ENCODE peak calls at places on chromosome 20, in nine cellular contexts. E is HepG2, F is ovary, S is transverse colon, X is sigmoid colon, Y is stomach, M is upper lobe of left lung, A is A549, T is K562. N is an unnamed sample.

GRCh38 chr20:38032585-38033329 is 499 bp downstream of the TTI1 start:
- DNase-seq in E (peak), F (no peak), S (no peak), X (no peak), Y (no peak), M (peak), A (no peak), T (no peak), N (no peak)

GRCh38 chr20:60214901-60215522 is 256.8 kb downstream of the CDH26 start:
- DNase-seq in E (no peak), F (no peak), S (no peak), X (no peak), Y (no peak), M (no peak), A (no peak), T (no peak), N (no peak)

GRCh38 chr20:7806831-7807230 is 133.4 kb downstream of the HAO1 start:
- DNase-seq in E (no peak), F (no peak), S (no peak), X (no peak), Y (no peak), M (no peak), A (no peak), T (no peak), N (no peak)

GRCh38 chr20:8722277-8722928 is 346.5 kb upstream of the PLCB4 start:
- DNase-seq in E (peak), F (no peak), S (peak), X (no peak), Y (no peak), M (no peak), A (peak), T (peak), N (no peak)

GRCh38 chr20:44098657-44099056 is 88.3 kb downstream of the JPH2 start:
- DNase-seq in E (no peak), F (no peak), S (no peak), X (peak), Y (no peak), M (no peak), A (no peak), T (no peak), N (no peak)

GRCh38 chr20:49344975-49345374 is 67.1 kb upstream of the ZNFX1 start:
- DNase-seq in E (no peak), F (peak), S (peak), X (peak), Y (no peak), M (no peak), A (peak), T (no peak), N (peak)

GRCh38 chr20:10157539-10157938 is 61.1 kb upstream of the SNAP25 start:
- DNase-seq in E (no peak), F (no peak), S (no peak), X (no peak), Y (no peak), M (no peak), A (no peak), T (no peak), N (no peak)

GRCh38 chr20:23459431-23460112 is 6.9 kb upstream of the CST11 start:
- DNase-seq in E (no peak), F (no peak), S (no peak), X (no peak), Y (no peak), M (no peak), A (no peak), T (no peak), N (no peak)

GRCh38 chr20:10665791-10666190 is 8.0 kb downstream of the JAG1 start:
- DNase-seq in E (no peak), F (no peak), S (no peak), X (peak), Y (no peak), M (no peak), A (no peak), T (no peak), N (peak)

GRCh38 chr20:61759286-61760065 is 306.2 kb downstream of the TAF4 start:
- DNase-seq in E (no peak), F (no peak), S (no peak), X (peak), Y (no peak), M (no peak), A (no peak), T (no peak), N (no peak)

GRCh38 chr20:36775196-36775595 is 1.6 kb upstream of the DSN1 start:
- DNase-seq in E (no peak), F (no peak), S (no peak), X (no peak), Y (no peak), M (no peak), A (no peak), T (no peak), N (peak)

GRCh38 chr20:35013421-35014411 is 58.0 kb downstream of the MYH7B start:
- DNase-seq in E (no peak), F (no peak), S (no peak), X (no peak), Y (peak), M (no peak), A (no peak), T (no peak), N (no peak)

GRCh38 chr20:16147221-16147620 is 426.0 kb downstream of the KIF16B start:
- DNase-seq in E (no peak), F (no peak), S (no peak), X (no peak), Y (no peak), M (no peak), A (no peak), T (no peak), N (no peak)

GRCh38 chr20:62046431-62046830 is 19.2 kb downstream of the TAF4 start:
- DNase-seq in E (no peak), F (no peak), S (no peak), X (peak), Y (no peak), M (no peak), A (no peak), T (no peak), N (no peak)

GRCh38 chr20:15482525-15482924 is 1090.7 kb downstream of the KIF16B start:
- DNase-seq in E (no peak), F (no peak), S (no peak), X (no peak), Y (no peak), M (no peak), A (no peak), T (no peak), N (no peak)

GRCh38 chr20:54197621-54198604 is 10.0 kb upstream of the PFDN4 start:
- DNase-seq in E (peak), F (no peak), S (no peak), X (no peak), Y (no peak), M (no peak), A (peak), T (no peak), N (no peak)

GRCh38 chr20:64214113-64214512 is 41.4 kb upstream of the PCMTD2 start:
- DNase-seq in E (no peak), F (no peak), S (no peak), X (no peak), Y (no peak), M (no peak), A (no peak), T (no peak), N (no peak)

GRCh38 chr20:50734730-50735679 is 3.6 kb downstream of the PARD6B start:
- DNase-seq in E (no peak), F (no peak), S (no peak), X (no peak), Y (no peak), M (no peak), A (no peak), T (no peak), N (no peak)

GRCh38 chr20:41894255-41894963 is 276.2 kb upstream of the CHD6 start:
- DNase-seq in E (no peak), F (no peak), S (no peak), X (no peak), Y (no peak), M (peak), A (no peak), T (no peak), N (no peak)

GRCh38 chr20:35823147-35823546 is 51.3 kb downstream of the PHF20 start:
- DNase-seq in E (no peak), F (no peak), S (no peak), X (no peak), Y (no peak), M (no peak), A (no peak), T (peak), N (no peak)

GRCh38 chr20:8875586-8875985 is 193.3 kb upstream of the PLCB4 start:
- DNase-seq in E (no peak), F (no peak), S (no peak), X (no peak), Y (no peak), M (no peak), A (no peak), T (no peak), N (no peak)

GRCh38 chr20:1810926-1811620 is 84.1 kb upstream of the SIRPA start:
- DNase-seq in E (peak), F (no peak), S (no peak), X (no peak), Y (no peak), M (no peak), A (no peak), T (no peak), N (no peak)

GRCh38 chr20:55472704-55473103 is 532.6 kb downstream of the CBLN4 start:
- DNase-seq in E (peak), F (no peak), S (no peak), X (no peak), Y (no peak), M (no peak), A (no peak), T (no peak), N (no peak)

GRCh38 chr20:48531505-48531904 is 296.3 kb downstream of the PREX1 start:
- DNase-seq in E (no peak), F (no peak), S (no peak), X (no peak), Y (no peak), M (no peak), A (no peak), T (no peak), N (no peak)

GRCh38 chr20:53512076-53512475 is 81.6 kb downstream of the ZNF217 start:
- DNase-seq in E (no peak), F (no peak), S (no peak), X (no peak), Y (no peak), M (no peak), A (no peak), T (no peak), N (no peak)

GRCh38 chr20:59813126-59813947 is 120.1 kb downstream of the SYCP2 start:
- DNase-seq in E (no peak), F (no peak), S (no peak), X (no peak), Y (peak), M (no peak), A (no peak), T (no peak), N (peak)

DNA sequence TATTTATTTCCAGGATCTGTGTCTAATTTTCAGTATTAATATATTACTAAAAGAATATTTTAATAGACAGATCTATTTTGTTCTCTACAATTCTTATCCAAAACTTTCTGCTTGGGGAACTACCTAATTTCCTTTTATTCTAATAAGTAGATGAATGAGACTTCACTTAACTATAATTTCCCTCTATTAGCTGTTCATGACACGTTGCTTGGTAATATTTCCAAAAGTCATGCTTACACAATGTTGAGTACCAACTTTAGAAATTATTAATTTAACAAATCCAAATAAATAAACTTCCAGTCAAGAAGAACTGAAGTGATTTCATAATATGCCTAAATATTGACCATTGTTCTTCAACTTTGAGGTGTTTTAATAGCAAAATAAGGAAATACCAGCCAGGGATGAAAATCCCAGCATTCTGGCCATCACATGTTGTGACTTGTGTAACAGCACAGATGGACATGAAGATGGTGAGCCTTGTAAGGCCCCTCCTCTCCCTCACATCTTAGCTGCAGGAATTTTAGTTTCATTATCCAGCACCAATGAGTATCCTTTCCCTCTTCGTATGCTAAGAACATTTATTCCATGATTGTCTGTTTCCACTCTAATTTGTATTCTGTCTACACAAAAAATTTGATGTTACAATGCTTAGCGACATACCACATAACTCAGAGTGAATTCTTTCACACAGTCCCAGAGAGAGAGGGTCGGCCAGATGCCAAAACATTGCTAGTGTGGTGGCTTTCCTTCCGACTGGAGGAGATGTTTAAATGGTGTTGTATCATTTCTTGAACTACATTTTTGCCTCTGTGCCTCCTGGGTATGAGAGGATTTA is 137.5 kb downstream of the FOXA2 start:
- DNase-seq in E (no peak), F (no peak), S (no peak), X (no peak), Y (no peak), M (no peak), A (no peak), T (no peak), N (no peak)
- TF ChIP-seq EP300 in E (no peak), F (no peak), S (no peak), X (no peak), Y (no peak), M (no peak), A (no peak), T (no peak), N (no peak)

DNA sequence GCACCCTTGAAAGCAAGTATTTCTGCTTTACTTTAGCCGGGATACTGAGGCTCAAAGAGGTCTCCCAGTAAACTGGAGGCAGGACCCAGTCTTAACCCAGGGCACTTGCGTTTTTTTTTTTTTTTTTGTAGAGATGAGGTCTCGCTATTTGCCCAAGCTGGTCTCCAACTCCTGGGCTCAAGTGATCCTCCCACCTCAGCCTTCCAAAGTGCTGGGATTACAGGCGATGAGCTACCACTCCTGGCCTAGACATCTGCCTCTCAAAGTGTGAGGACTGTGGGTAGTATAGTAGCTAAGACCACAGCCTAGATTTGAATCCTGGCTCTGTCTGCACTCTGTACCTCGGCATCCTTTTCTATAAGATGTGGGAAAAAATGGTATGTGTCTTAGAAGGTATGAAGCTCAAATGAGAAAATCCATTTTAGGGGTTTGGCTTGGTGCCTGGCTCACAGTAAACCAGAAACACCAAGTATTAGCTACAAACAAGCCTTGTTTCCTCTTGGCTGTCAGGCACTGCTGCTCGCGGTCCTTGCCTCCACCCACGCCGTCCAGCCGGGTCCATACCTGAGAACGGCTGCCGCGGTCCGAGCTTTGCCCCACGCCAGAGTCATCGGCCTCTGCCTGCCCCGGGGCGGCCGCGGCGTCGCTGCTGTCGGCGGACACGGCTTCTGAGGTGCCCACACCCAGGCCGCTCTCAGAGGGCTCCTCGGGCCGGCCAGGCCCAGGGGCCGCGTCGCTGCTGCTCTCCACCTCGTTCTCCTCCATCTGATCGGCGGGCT is 1.2 kb downstream of the ZNF335 start:
- DNase-seq in E (no peak), F (no peak), S (peak), X (no peak), Y (peak), M (peak), A (no peak), T (peak), N (no peak)
- TF ChIP-seq EP300 in E (no peak), F (no peak), S (no peak), X (no peak), Y (no peak), M (no peak), A (no peak), T (no peak), N (no peak)

DNA sequence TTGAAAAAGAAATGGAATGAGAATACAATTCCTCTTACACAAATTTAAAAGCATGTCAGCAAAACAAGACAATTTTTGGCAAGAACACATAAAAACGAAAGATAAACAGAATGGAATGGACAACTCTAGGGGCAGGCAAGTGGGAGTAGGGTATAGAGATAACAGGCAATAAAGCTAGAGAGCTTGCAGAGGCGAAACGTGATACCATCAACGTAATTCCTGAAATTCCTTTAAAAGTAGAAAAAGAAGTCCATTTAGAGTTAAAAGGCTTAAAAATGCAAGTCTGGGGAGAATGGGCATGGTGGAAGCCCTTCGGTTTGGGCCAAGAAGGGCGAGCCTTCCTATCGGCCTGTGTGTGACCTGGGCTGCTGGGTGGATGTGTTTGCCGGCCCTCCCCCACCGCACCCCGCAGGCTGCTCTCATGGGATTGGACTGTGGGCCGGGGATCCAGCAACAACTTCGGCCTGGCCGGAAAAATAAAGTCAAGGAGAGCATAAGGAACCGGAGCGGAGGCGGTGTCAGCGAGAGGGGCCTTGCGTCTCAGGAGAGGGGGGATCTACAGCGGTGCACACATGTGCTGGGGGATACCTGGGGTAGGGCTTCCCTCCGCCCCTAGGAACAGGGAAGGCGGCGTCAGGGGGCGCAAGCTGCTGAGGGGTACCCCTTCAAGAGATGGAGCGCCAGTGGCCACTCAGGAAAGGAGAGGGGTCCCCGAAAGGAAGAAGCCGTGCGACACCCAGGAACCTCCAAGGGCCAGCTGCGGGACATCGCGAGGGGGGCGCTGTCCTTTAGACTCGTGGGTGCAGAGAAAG is 4.1 kb downstream of the TMEM239 start:
- DNase-seq in E (no peak), F (peak), S (no peak), X (no peak), Y (no peak), M (peak), A (no peak), T (peak), N (no peak)
- TF ChIP-seq EP300 in E (no peak), F (no peak), S (no peak), X (no peak), Y (no peak), M (no peak), A (no peak), T (no peak), N (no peak)

GRCh38 chr20:57397693-57398108 is 6.5 kb downstream of the RBM38 start:
- DNase-seq in E (no peak), F (peak), S (peak), X (peak), Y (peak), M (no peak), A (no peak), T (no peak), N (no peak)
- TF ChIP-seq EP300 in E (no peak), F (no peak), S (no peak), X (no peak), Y (no peak), M (no peak), A (no peak), T (no peak), N (no peak)

DNA sequence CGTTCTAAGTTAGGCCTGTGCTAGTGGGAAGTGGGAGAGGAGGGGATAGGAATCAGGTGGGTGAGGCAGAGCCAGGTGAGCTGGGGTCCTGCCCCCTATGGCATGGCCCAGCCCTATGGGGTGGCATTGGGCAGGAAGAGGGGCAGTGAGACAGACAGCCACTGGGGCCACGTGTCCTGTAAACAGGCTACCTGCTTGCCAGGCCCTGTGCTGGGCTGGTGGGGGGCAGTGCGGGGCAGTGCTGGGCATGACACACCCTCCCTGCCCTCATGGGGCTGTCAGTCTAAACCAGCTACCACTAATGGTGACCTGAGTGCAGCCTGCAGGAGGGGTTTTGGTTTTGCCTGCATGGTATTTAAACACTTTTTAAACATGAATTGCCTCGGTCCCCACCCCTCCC is 10.1 kb upstream of the PMEPA1 start:
- DNase-seq in E (no peak), F (no peak), S (no peak), X (no peak), Y (no peak), M (no peak), A (no peak), T (no peak), N (no peak)
- TF ChIP-seq EP300 in E (no peak), F (no peak), S (no peak), X (no peak), Y (no peak), M (no peak), A (no peak), T (no peak), N (no peak)

DNA sequence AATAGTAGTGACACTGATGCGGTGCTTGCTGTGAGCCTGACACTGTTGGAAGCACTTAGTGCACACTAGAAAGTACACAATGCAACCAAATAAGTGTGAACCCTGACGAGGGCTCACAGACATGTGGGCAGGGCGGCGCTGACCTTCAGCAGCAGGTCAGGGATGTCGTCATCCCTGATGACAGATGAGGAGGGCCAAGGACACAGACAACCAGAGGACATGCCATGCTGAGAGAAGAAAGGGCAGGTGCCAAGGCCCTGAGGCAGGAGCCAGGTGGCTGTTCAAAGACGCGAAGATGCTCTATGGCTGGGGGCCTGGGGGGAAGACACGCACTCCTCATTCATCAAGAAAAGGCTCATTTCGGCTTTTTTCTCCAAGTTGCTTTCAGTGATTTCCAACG is 176.4 kb upstream of the CST7 start:
- DNase-seq in E (no peak), F (no peak), S (no peak), X (no peak), Y (peak), M (no peak), A (no peak), T (no peak), N (no peak)
- TF ChIP-seq EP300 in E (no peak), F (no peak), S (no peak), X (no peak), Y (no peak), M (no peak), A (no peak), T (no peak), N (no peak)

DNA sequence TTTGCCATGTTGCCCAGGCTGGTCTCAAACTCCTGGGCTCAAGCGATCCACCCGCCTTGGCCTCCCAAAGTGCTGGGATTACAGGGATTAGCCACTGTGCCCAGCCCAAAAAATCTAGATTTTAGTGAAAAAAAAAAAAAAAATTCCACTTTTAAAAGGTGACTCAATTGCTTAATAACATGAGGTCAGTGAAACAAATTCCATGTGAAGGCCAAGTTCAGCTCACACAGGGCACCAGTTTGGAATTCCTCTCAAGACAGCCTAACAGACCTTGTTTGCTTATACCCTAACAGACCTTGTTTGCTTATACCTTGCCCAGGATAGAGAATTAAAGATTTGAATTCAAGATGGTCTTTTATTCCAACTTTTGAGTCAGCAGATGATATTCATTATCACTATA is 5.1 kb downstream of the RRBP1 start:
- DNase-seq in E (peak), F (no peak), S (no peak), X (no peak), Y (no peak), M (no peak), A (no peak), T (no peak), N (no peak)
- TF ChIP-seq EP300 in E (no peak), F (no peak), S (no peak), X (no peak), Y (no peak), M (no peak), A (no peak), T (no peak), N (no peak)

GRCh38 chr20:5674176-5674660 is 76.0 kb upstream of the SHLD1 start:
- DNase-seq in E (peak), F (no peak), S (no peak), X (no peak), Y (no peak), M (no peak), A (no peak), T (no peak), N (no peak)
- TF ChIP-seq EP300 in E (peak), F (no peak), S (no peak), X (no peak), Y (no peak), M (no peak), A (no peak), T (no peak), N (no peak)

N was measured in tibial nerve.